ENCODE peak calls at places on chromosomes 11 and 22, in six cellular contexts. Q, S, O, E, A and K are unnamed samples.

GRCh38 chr11:65920035-65920802 is 993 bp downstream of the DRAP1 start:
- DNase-seq in Q (no peak), S (no peak), O (peak), E (no peak), A (no peak), K (no peak)

GRCh38 chr22:50256936-50257440 is 4.5 kb downstream of the MAPK12 start:
- DNase-seq in Q (no peak), S (no peak), O (no peak), E (no peak), A (no peak), K (no peak)

GRCh38 chr11:78567209-78567608 is 7.5 kb downstream of the NARS2 start:
- DNase-seq in Q (no peak), S (peak), O (peak), E (no peak), A (no peak), K (no peak)

GRCh38 chr11:30489076-30489475 is 97.1 kb downstream of the MPPED2 start:
- DNase-seq in Q (no peak), S (no peak), O (no peak), E (no peak), A (no peak), K (no peak)

GRCh38 chr22:23218867-23219251 is 38.5 kb downstream of the BCR start:
- DNase-seq in Q (no peak), S (peak), O (no peak), E (no peak), A (no peak), K (no peak)

GRCh38 chr22:35308480-35308945 is 8.8 kb downstream of the TOM1 start:
- DNase-seq in Q (no peak), S (no peak), O (no peak), E (no peak), A (no peak), K (no peak)

GRCh38 chr11:11611381-11611780 is 10.4 kb downstream of the GALNT18 start:
- DNase-seq in Q (no peak), S (no peak), O (no peak), E (no peak), A (no peak), K (no peak)

GRCh38 chr22:19776433-19777031 is 16.0 kb downstream of the TBX1 start:
- DNase-seq in Q (no peak), S (no peak), O (no peak), E (no peak), A (no peak), K (no peak)

GRCh38 chr11:125468025-125468424 is 28.0 kb downstream of the FEZ1 start:
- DNase-seq in Q (no peak), S (no peak), O (no peak), E (no peak), A (no peak), K (no peak)

GRCh38 chr11:114026355-114026754 is 33.2 kb upstream of the ZBTB16 start:
- DNase-seq in Q (no peak), S (peak), O (no peak), E (no peak), A (no peak), K (no peak)